ENCODE peak calls at places on chromosome 15, in five cellular contexts. J is heart right ventricle; S is HFF-Myc; A is GM23338; Z is CD8-positive, alpha-beta T cell. L is an unnamed sample.
A peak's percentile ranks its signal among the peaks of the same experiment; 100 is the strongest.

GRCh38 chr15:101023501-101024110 is 104.4 kb downstream of the LRRK1 start:
- DNase-seq in S (no peak), Z (no peak), J (no peak), A (no peak), L (no peak)

GRCh38 chr15:73127302-73127936 is 75.2 kb downstream of the NEO1 start:
- DNase-seq in J (no peak), Z (no peak), S (peak; percentile 2), A (peak; percentile 74), L (peak; percentile 54)

GRCh38 chr15:36737430-36737891 is 158.0 kb downstream of the CDIN1 start:
- DNase-seq in J (no peak), A (no peak), S (peak; percentile 26), Z (no peak), L (no peak)

GRCh38 chr15:90414408-90415028 is 26.5 kb downstream of the IQGAP1 start:
- DNase-seq in S (no peak), J (no peak), A (no peak), Z (no peak), L (no peak)

GRCh38 chr15:45402162-45402954 is 24.0 kb upstream of the GATM start:
- DNase-seq in J (peak; percentile 95), Z (peak; percentile 94), A (peak; percentile 99), S (peak; percentile 97), L (peak; percentile 97)

GRCh38 chr15:101168463-101168824 is 83.4 kb downstream of the CHSY1 start:
- DNase-seq in S (no peak), A (no peak), Z (no peak), J (peak; percentile 55), L (no peak)

GRCh38 chr15:25710184-25710583 is 152.9 kb downstream of the ATP10A start:
- DNase-seq in S (no peak), Z (peak; percentile 24), J (peak; percentile 61), A (peak; percentile 82), L (peak; percentile 72)

GRCh38 chr15:94607176-94607654 is 375.9 kb downstream of the MCTP2 start:
- DNase-seq in S (no peak), Z (no peak), A (no peak), J (peak; percentile 15), L (no peak)

GRCh38 chr15:82995938-82996337 is 9.9 kb downstream of the RAMAC start:
- DNase-seq in J (no peak), Z (no peak), A (no peak), S (no peak), L (no peak)

GRCh38 chr15:62186578-62186977 is 21.5 kb upstream of the C2CD4B start:
- DNase-seq in J (peak; percentile 8), Z (no peak), S (no peak), A (no peak), L (no peak)

GRCh38 chr15:67107014-67107812 is 41.8 kb downstream of the SMAD3 start:
- DNase-seq in Z (no peak), S (peak; percentile 92), A (no peak), J (no peak), L (no peak)

GRCh38 chr15:96075895-96076294 is 254.6 kb upstream of the NR2F2 start:
- DNase-seq in J (no peak), A (no peak), S (no peak), Z (no peak), L (no peak)

GRCh38 chr15:91122296-91122695 is 22.2 kb downstream of the SV2B start:
- DNase-seq in A (no peak), J (no peak), S (no peak), Z (no peak), L (no peak)

GRCh38 chr15:60674704-60675405 is 195.9 kb upstream of the ICE2 start:
- DNase-seq in S (no peak), J (no peak), A (no peak), Z (no peak), L (no peak)

GRCh38 chr15:70604671-70605070 is 158.7 kb downstream of the UACA start:
- DNase-seq in A (peak; percentile 40), Z (no peak), J (no peak), S (no peak), L (no peak)
- TF ChIP-seq CTCF in A (peak; percentile 30), Z (no peak), J (no peak), S (no peak), L (no peak)

DNA sequence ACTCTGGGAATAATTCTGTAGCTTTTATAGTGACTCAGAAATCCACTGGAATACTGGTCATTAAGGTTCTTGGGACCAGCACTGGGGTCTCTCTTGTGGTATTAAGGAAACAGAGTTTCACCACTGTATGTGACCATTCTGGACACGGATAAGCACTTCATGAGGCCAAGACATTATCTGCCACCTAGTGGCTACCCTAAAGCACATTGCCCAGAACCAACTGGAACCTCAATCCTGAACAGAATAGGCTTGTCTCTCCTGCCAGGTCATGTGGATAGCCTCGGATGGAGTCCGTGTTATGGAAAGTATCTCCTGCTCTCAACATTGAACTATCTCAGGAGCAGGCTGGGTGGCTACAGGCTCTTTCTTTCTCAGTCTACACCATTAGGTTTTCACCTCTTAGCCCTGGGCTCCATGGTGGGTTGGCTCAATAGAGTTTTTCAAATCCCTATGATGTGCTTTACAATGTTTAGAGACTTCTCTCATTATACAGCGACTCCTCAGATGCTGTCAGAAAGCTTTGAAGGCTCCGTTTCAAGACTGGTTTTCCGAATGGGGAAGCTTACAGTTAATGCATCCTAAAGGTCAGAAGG is 167.6 kb upstream of the ST8SIA2 start:
- DNase-seq in J (no peak), A (peak; percentile 62), Z (no peak), S (no peak), L (no peak)
- TF ChIP-seq CTCF in J (peak; percentile 47), A (peak; percentile 71), Z (no peak), S (no peak), L (peak; percentile 50)

DNA sequence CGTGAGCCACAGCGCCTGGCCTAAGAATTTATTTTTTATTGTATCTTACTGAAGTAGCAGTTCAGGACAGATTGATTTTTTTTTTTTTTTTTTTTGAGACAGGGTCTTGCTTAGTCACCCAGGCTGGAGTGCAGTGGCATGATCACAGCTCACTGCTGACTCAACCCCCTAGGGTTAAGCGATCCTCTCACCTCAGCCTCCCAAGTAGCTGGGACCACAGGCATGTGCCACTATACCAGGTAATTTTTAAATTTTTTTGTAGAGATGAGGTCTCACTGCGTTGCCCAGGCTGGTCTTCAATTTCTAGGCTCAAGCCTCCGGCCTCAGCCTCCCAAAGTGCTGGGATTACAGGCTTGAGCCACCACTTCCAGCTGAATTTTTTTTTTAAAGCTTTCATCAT is 99.8 kb upstream of the HERC1 start:
- DNase-seq in S (no peak), A (no peak), J (no peak), Z (no peak), L (no peak)
- TF ChIP-seq CTCF in S (no peak), A (no peak), J (no peak), Z (no peak), L (no peak)

GRCh38 chr15:89399390-89400120 is 64.9 kb upstream of the POLG start:
- DNase-seq in Z (no peak), S (no peak), J (no peak), A (peak; percentile 74), L (peak; percentile 76)
- TF ChIP-seq CTCF in Z (no peak), S (peak; percentile 66), J (peak; percentile 21), A (peak; percentile 73), L (peak; percentile 62)

DNA sequence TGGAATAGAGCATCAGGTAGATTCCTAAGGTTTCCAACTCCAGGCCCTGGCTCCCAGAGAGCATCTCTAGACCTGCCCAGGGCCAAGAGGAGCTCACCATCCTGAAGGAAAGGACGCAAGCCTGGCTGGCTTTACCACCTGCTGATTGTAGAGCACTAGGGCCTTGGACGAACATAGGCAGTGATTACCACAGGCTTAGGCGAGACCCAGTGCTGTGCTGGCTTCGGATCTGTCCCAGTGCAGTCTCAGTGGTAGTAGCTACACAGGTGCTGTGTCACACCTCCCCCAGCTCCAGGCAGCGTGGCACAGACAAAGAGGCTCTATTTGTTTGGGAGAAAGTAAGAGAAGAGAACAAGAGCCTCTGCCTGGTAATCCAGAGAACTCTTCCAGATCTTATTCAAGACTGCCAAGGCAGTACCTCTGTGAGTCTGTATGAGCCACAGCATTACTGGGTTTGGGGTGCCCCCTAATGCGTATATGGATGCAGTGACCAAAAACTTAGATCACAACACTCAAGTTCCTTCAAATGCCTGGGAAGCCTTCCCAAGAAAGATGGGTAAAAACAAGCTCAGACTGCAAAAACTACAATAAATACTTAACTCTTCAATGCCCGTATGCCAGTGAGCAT is 25.4 kb downstream of the ISG20 start:
- DNase-seq in S (no peak), J (no peak), Z (peak; percentile 29), A (peak; percentile 71), L (no peak)
- TF ChIP-seq CTCF in S (peak; percentile 19), J (peak; percentile 17), Z (peak; percentile 63), A (peak; percentile 52), L (no peak)

GRCh38 chr15:47711654-47712053 is 5.7 kb upstream of the SEMA6D start:
- DNase-seq in Z (no peak), A (peak; percentile 65), J (no peak), S (no peak), L (no peak)
- TF ChIP-seq CTCF in Z (no peak), A (peak; percentile 84), J (peak; percentile 53), S (peak; percentile 43), L (peak; percentile 67)

DNA sequence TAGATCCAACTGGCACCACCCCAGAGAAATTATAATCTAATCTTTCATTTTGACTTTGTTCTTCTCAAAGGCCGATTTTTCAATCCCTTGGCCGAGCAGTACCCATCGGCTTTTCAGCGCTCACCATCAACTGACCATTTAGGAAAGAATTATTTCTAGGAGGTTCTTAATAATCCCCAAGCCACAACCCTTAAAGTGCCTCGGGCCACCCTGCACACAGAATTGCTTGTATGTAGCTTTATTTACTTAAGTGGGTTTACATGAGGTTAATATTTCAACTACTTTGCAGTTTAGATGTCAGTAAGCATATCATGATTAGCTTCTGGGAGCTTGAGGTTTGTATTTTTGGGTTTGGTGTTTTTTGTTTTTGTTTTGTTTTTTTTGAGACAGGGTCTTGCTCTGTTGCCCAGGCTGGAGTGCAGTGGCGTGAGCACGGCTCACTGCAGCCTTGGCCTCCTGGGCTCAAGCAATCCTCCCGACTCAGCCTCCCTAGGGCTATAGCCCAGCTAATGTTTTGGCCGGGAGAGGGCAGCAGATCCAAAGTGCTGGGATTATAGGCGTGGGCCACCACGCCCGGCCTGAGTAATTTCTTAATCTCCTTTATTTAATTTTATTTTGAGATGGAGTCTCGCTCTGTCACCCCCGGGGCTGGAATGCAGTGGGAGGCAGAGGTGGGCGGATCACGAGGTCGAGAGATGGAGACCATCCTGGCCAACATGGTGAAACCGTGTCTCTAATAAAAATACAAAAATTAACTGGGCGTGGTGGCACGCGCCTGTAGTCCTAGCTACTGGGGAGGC is 801 bp upstream of the CDAN1 start:
- DNase-seq in J (no peak), A (no peak), S (no peak), Z (no peak), L (no peak)
- TF ChIP-seq CTCF in J (no peak), A (peak; percentile 29), S (no peak), Z (no peak), L (no peak)

L was measured in glutamatergic neuron.